ENCODE peak calls at places on chromosomes 7 and 10, in six cellular contexts. One of them, this sample, is unnamed. For H3K9me3, the result is how much of the 10 kb centered on the place peaks cover.

GRCh38 chr7:141866974-141867373 is 25.7 kb upstream of the PRSS37 start:
- DNase-seq in body of pancreas: no peak
- DNase-seq in uterus: no peak
- DNase-seq in Peyer's patch: no peak
- DNase-seq in IMR-90: no peak
- DNase-seq in A549: no peak
- DNase-seq in this sample: no peak

GRCh38 chr7:82926477-82926876 is 236.2 kb downstream of the PCLO start:
- DNase-seq in body of pancreas: no peak
- DNase-seq in uterus: no peak
- DNase-seq in Peyer's patch: no peak
- DNase-seq in IMR-90: no peak
- DNase-seq in A549: no peak
- DNase-seq in this sample: no peak

GRCh38 chr10:114668375-114669080 is 10.5 kb upstream of the ABLIM1 start:
- DNase-seq in body of pancreas: no peak
- DNase-seq in uterus: no peak
- DNase-seq in Peyer's patch: no peak
- DNase-seq in IMR-90: no peak
- DNase-seq in A549: no peak
- DNase-seq in this sample: no peak

GRCh38 chr7:16270844-16271243 is 150.5 kb downstream of the CRPPA start:
- DNase-seq in body of pancreas: no peak
- DNase-seq in uterus: no peak
- DNase-seq in Peyer's patch: no peak
- DNase-seq in IMR-90: no peak
- DNase-seq in A549: no peak
- DNase-seq in this sample: no peak

GRCh38 chr10:112274831-112275230 is 8.4 kb upstream of the TECTB start:
- DNase-seq in body of pancreas: no peak
- DNase-seq in uterus: no peak
- DNase-seq in Peyer's patch: no peak
- DNase-seq in IMR-90: no peak
- DNase-seq in A549: no peak
- DNase-seq in this sample: no peak

GRCh38 chr7:28685660-28686417 is 272.3 kb downstream of the TRIL start:
- DNase-seq in body of pancreas: peak
- DNase-seq in uterus: peak
- DNase-seq in Peyer's patch: peak
- DNase-seq in IMR-90: peak
- DNase-seq in A549: peak
- DNase-seq in this sample: peak

GRCh38 chr10:132335189-132336063 is 3.4 kb downstream of the LRRC27 start:
- DNase-seq in body of pancreas: peak
- DNase-seq in uterus: no peak
- DNase-seq in Peyer's patch: no peak
- DNase-seq in IMR-90: no peak
- DNase-seq in A549: peak
- DNase-seq in this sample: no peak

GRCh38 chr10:131899695-131900349 is 986 bp upstream of the PPP2R2D start:
- DNase-seq in body of pancreas: no peak
- DNase-seq in uterus: no peak
- DNase-seq in Peyer's patch: no peak
- DNase-seq in IMR-90: no peak
- DNase-seq in A549: no peak
- DNase-seq in this sample: no peak

GRCh38 chr10:21368022-21368582 is 157.4 kb downstream of the SKIDA1 start:
- DNase-seq in body of pancreas: no peak
- DNase-seq in uterus: no peak
- DNase-seq in Peyer's patch: no peak
- DNase-seq in IMR-90: no peak
- DNase-seq in A549: peak
- DNase-seq in this sample: no peak

GRCh38 chr10:86221442-86222335 is 144.9 kb downstream of the GRID1 start:
- DNase-seq in body of pancreas: no peak
- DNase-seq in uterus: no peak
- DNase-seq in Peyer's patch: peak
- DNase-seq in IMR-90: no peak
- DNase-seq in A549: no peak
- DNase-seq in this sample: no peak

GRCh38 chr10:102988404-102989314 is 70.6 kb downstream of the CNNM2 start:
- DNase-seq in body of pancreas: no peak
- DNase-seq in uterus: no peak
- DNase-seq in Peyer's patch: no peak
- DNase-seq in IMR-90: peak
- DNase-seq in A549: peak
- DNase-seq in this sample: no peak

GRCh38 chr10:9147475-9147874 is 1093.0 kb downstream of the GATA3 start:
- DNase-seq in body of pancreas: no peak
- DNase-seq in uterus: no peak
- DNase-seq in Peyer's patch: no peak
- DNase-seq in IMR-90: no peak
- DNase-seq in A549: no peak
- DNase-seq in this sample: no peak

GRCh38 chr7:92763636-92764423 is 72.5 kb downstream of the CDK6 start:
- DNase-seq in body of pancreas: no peak
- DNase-seq in uterus: no peak
- DNase-seq in Peyer's patch: no peak
- DNase-seq in IMR-90: peak
- DNase-seq in A549: peak
- DNase-seq in this sample: no peak

GRCh38 chr7:7315851-7316250 is 133.5 kb downstream of the C1GALT1 start:
- DNase-seq in body of pancreas: no peak
- DNase-seq in uterus: no peak
- DNase-seq in Peyer's patch: no peak
- DNase-seq in IMR-90: no peak
- DNase-seq in A549: no peak
- DNase-seq in this sample: no peak

GRCh38 chr10:124745678-124746077 is 1.5 kb upstream of the FAM53B start:
- DNase-seq in body of pancreas: peak
- DNase-seq in uterus: no peak
- DNase-seq in Peyer's patch: no peak
- DNase-seq in IMR-90: peak
- DNase-seq in A549: peak
- DNase-seq in this sample: peak

GRCh38 chr10:7090529-7090928 is 320.3 kb downstream of the SFMBT2 start:
- DNase-seq in body of pancreas: no peak
- DNase-seq in uterus: peak
- DNase-seq in Peyer's patch: no peak
- DNase-seq in IMR-90: peak
- DNase-seq in A549: no peak
- DNase-seq in this sample: peak

GRCh38 chr7:50264908-50265307 is 39.6 kb upstream of the IKZF1 start:
- DNase-seq in body of pancreas: no peak
- DNase-seq in uterus: no peak
- DNase-seq in Peyer's patch: no peak
- DNase-seq in IMR-90: no peak
- DNase-seq in A549: no peak
- DNase-seq in this sample: no peak

GRCh38 chr7:108611268-108611667 is 41.6 kb downstream of the DNAJB9 start:
- DNase-seq in body of pancreas: no peak
- DNase-seq in uterus: no peak
- DNase-seq in Peyer's patch: no peak
- DNase-seq in IMR-90: no peak
- DNase-seq in A549: no peak
- DNase-seq in this sample: peak

GRCh38 chr10:46329690-46330016 is 42.9 kb downstream of the ANTXRL start:
- DNase-seq in body of pancreas: no peak
- DNase-seq in uterus: no peak
- DNase-seq in Peyer's patch: no peak
- DNase-seq in IMR-90: no peak
- DNase-seq in A549: no peak
- DNase-seq in this sample: no peak

GRCh38 chr10:110918269-110918632 is 729 bp downstream of the BBIP1 start:
- DNase-seq in body of pancreas: peak
- DNase-seq in uterus: peak
- DNase-seq in Peyer's patch: no peak
- DNase-seq in IMR-90: peak
- DNase-seq in A549: peak
- DNase-seq in this sample: peak

GRCh38 chr10:49285232-49285631 is 13.7 kb upstream of the C10orf71 start:
- DNase-seq in body of pancreas: peak
- DNase-seq in uterus: no peak
- DNase-seq in Peyer's patch: no peak
- DNase-seq in IMR-90: no peak
- DNase-seq in A549: no peak
- DNase-seq in this sample: no peak

GRCh38 chr7:125061776-125062397 is 132.3 kb upstream of the POT1 start:
- DNase-seq in body of pancreas: no peak
- DNase-seq in uterus: no peak
- DNase-seq in Peyer's patch: no peak
- DNase-seq in IMR-90: peak
- DNase-seq in A549: peak
- DNase-seq in this sample: no peak

GRCh38 chr7:108138911-108139310 is 8.8 kb upstream of the LAMB4 start:
- DNase-seq in body of pancreas: no peak
- DNase-seq in uterus: no peak
- DNase-seq in Peyer's patch: no peak
- DNase-seq in IMR-90: no peak
- DNase-seq in A549: no peak
- DNase-seq in this sample: no peak

GRCh38 chr7:4700577-4701235 is 18.6 kb downstream of the FOXK1 start:
- DNase-seq in body of pancreas: no peak
- DNase-seq in uterus: peak
- DNase-seq in Peyer's patch: no peak
- DNase-seq in IMR-90: peak
- DNase-seq in A549: peak
- DNase-seq in this sample: no peak

GRCh38 chr7:4703532-4703931 is 21.4 kb downstream of the FOXK1 start:
- DNase-seq in body of pancreas: no peak
- DNase-seq in uterus: no peak
- DNase-seq in Peyer's patch: no peak
- DNase-seq in IMR-90: no peak
- DNase-seq in A549: no peak
- DNase-seq in this sample: no peak

GRCh38 chr7:4699897-4700296 is 17.8 kb downstream of the FOXK1 start:
- DNase-seq in body of pancreas: no peak
- DNase-seq in uterus: no peak
- DNase-seq in Peyer's patch: no peak
- DNase-seq in IMR-90: no peak
- DNase-seq in A549: no peak
- DNase-seq in this sample: no peak

GRCh38 chr7:4706384-4707032 is 24.4 kb downstream of the FOXK1 start:
- DNase-seq in body of pancreas: no peak
- DNase-seq in uterus: no peak
- DNase-seq in Peyer's patch: no peak
- DNase-seq in IMR-90: peak
- DNase-seq in A549: no peak
- DNase-seq in this sample: no peak

GRCh38 chr7:4702961-4703512 is 20.9 kb downstream of the FOXK1 start:
- DNase-seq in body of pancreas: no peak
- DNase-seq in uterus: no peak
- DNase-seq in Peyer's patch: no peak
- DNase-seq in IMR-90: no peak
- DNase-seq in A549: no peak
- DNase-seq in this sample: no peak
- H3K4me3 ChIP-seq in body of pancreas: no peak
- H3K4me3 ChIP-seq in uterus: no peak
- H3K4me3 ChIP-seq in Peyer's patch: no peak
- H3K4me3 ChIP-seq in IMR-90: no peak
- H3K4me3 ChIP-seq in A549: no peak
- H3K4me3 ChIP-seq in this sample: no peak

DNA sequence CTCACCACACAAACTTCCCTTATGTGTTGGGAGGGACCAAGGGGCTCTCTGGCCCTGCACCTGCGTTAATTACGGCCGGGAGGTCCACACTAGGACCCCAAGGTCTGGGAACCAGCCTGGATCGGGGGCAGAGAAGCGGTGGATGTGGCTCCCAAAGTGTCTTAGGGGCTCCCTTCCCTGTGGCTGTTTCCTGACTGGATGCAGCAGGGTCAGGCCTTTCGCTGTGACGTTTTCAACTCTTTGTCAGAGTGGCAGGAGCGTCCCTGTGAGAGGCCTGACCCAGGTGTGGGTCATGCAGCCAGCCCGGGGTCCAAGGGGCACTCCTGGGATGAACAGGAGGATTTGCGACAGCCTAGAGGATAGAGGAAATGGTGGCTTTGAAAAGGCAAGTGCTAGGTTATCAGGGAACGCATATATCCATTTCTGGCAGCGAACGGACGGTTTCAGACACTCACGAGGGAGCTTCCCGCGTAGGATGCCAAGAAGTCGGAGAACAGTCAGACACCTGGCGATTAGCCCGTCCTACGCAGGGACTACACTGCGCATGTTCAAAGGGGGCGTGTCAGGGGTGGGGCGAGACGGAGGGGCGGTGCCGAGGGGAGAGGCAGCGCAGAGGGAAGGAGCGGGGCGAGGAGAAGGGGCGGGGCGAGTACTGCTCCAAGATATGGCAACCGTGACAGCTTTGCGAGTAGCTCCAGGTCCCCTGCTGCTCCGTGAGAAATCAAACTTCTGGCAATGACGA is 46.2 kb upstream of the ZNF716 start:
- DNase-seq in body of pancreas: peak
- DNase-seq in uterus: no peak
- DNase-seq in Peyer's patch: no peak
- DNase-seq in IMR-90: no peak
- DNase-seq in A549: no peak
- DNase-seq in this sample: no peak
- H3K9me3 ChIP-seq in body of pancreas: under half
- H3K9me3 ChIP-seq in uterus: under half
- H3K9me3 ChIP-seq in Peyer's patch: under half
- H3K9me3 ChIP-seq in IMR-90: under half
- H3K9me3 ChIP-seq in A549: under half
- H3K9me3 ChIP-seq in this sample: under half

DNA sequence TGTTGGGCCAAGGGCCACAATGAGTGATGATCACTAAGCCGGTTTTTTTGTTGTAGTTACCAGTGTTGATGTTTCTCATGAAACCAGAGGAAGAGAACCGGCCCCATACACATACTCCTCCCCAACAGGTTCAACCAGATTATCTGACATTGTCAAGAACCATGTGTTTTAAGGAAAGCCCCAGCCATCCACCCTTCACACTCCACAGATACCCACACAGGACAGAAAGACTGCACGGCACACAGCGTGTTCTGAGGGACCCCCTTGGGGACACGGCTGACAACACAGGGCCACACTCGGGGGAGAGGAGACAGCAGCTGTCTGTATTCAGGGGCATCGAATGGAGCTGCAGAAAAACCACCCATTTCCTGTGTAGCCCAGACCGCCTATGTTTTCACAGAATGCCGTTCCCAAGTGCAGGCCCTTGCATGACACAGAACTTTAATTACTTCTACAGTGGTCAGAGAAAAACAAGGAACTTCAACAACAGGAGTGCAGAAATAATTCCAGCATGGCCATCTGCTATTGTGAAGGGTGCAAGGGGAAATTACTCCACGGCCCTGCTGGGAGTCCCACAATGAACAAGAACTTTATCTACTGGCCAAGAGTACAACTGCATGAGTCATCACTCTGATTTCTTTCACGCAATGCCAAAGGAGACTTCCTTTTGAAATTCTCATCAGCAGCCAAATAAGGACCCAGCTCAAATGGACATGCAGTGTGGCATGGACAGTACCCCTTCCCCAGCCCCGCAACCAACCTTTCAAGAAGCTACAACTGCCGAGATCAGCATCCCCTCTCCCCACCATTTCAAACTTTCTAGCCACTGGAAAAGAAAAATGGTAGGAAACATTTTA is 2.3 kb downstream of the KLF6 start:
- DNase-seq in body of pancreas: peak
- DNase-seq in uterus: peak
- DNase-seq in Peyer's patch: peak
- DNase-seq in IMR-90: peak
- DNase-seq in A549: peak
- DNase-seq in this sample: peak
- TF ChIP-seq POLR2A in body of pancreas: peak
- TF ChIP-seq POLR2A in uterus: peak
- TF ChIP-seq POLR2A in Peyer's patch: peak
- TF ChIP-seq POLR2A in IMR-90: peak
- TF ChIP-seq POLR2A in A549: no peak
- TF ChIP-seq POLR2A in this sample: peak

GRCh38 chr10:22437620-22438588 is 92.6 kb downstream of the SPAG6 start:
- DNase-seq in body of pancreas: no peak
- DNase-seq in uterus: peak
- DNase-seq in Peyer's patch: no peak
- DNase-seq in IMR-90: peak
- DNase-seq in A549: no peak
- DNase-seq in this sample: peak
- H3K4me3 ChIP-seq in body of pancreas: peak
- H3K4me3 ChIP-seq in uterus: peak
- H3K4me3 ChIP-seq in Peyer's patch: peak
- H3K4me3 ChIP-seq in IMR-90: peak
- H3K4me3 ChIP-seq in A549: peak
- H3K4me3 ChIP-seq in this sample: peak